ENCODE peak calls at places on chromosomes 12 and 14, in eight cellular contexts. P is fibroblast of the aortic adventitia; K is psoas muscle; Q is astrocyte of the spinal cord; Y is GM06990; E is neural progenitor cell; H is effector memory CD4-positive, alpha-beta T cell; L is AG04450. G is an unnamed sample.
A peak's percentile ranks its signal among the peaks of the same experiment; 100 is the strongest.

GRCh38 chr14:71620401-71620800 is 311.8 kb upstream of the RGS6 start:
- DNase-seq in E (no peak), K (no peak), Q (peak; percentile 35), H (no peak), L (no peak), P (peak; percentile 44), Y (no peak), G (no peak)

GRCh38 chr14:75968461-75968860 is 13.3 kb downstream of the TGFB3 start:
- DNase-seq in Y (no peak), P (peak; percentile 83), L (no peak), K (no peak), E (no peak), Q (no peak), H (no peak), G (no peak)

GRCh38 chr12:111211910-111212757 is 156.8 kb downstream of the PHETA1 start:
- DNase-seq in E (peak; percentile 81), Y (no peak), P (no peak), K (no peak), Q (no peak), H (no peak), L (no peak), G (no peak)

GRCh38 chr12:51884676-51885229 is 3.1 kb upstream of the ANKRD33 start:
- DNase-seq in E (no peak), Q (no peak), K (no peak), Y (no peak), L (no peak), P (no peak), H (no peak), G (no peak)

GRCh38 chr12:69045430-69045829 is 112.5 kb upstream of the CPM start:
- DNase-seq in E (no peak), L (no peak), Y (no peak), P (no peak), Q (no peak), H (no peak), K (no peak), G (no peak)

GRCh38 chr12:22100952-22101748 is 55.1 kb downstream of the CMAS start:
- DNase-seq in P (peak; percentile 86), H (peak; percentile 14), K (no peak), L (peak; percentile 15), E (peak; percentile 63), Y (peak; percentile 13), Q (peak; percentile 70), G (no peak)

GRCh38 chr12:128449146-128449894 is 182.3 kb downstream of the TMEM132C start:
- DNase-seq in H (no peak), K (no peak), P (no peak), E (no peak), L (no peak), Y (no peak), Q (no peak), G (no peak)

GRCh38 chr12:108854453-108855283 is 2.7 kb downstream of the SSH1 start:
- DNase-seq in H (no peak), E (no peak), Q (peak; percentile 98), P (peak; percentile 99), Y (peak; percentile 52), K (peak; percentile 65), L (peak; percentile 93), G (no peak)

GRCh38 chr14:70018713-70019201 is 139.5 kb downstream of the SMOC1 start:
- DNase-seq in H (no peak), L (no peak), K (peak; percentile 41), E (no peak), Q (peak; percentile 83), P (peak; percentile 60), Y (no peak), G (no peak)

GRCh38 chr12:54173066-54173726 is 15.6 kb downstream of the SMUG1 start:
- DNase-seq in E (peak; percentile 80), H (no peak), P (peak; percentile 20), Q (peak; percentile 14), K (peak; percentile 43), Y (peak; percentile 20), L (no peak), G (peak; percentile 69)

GRCh38 chr12:21774358-21775129 is at the start of gene KCNJ8:
- DNase-seq in Q (peak; percentile 64), K (peak; percentile 76), L (peak; percentile 10), E (peak; percentile 81), P (peak; percentile 68), Y (no peak), H (no peak), G (peak; percentile 15)

GRCh38 chr12:128933039-128933438 is 79.8 kb downstream of the GLT1D1 start:
- DNase-seq in K (no peak), Q (no peak), P (no peak), Y (no peak), H (no peak), L (no peak), E (no peak), G (no peak)

GRCh38 chr14:87067061-87067460 is 925.9 kb downstream of the GALC start:
- DNase-seq in Q (no peak), H (no peak), L (no peak), Y (no peak), P (no peak), E (no peak), K (no peak), G (no peak)
- H3K4me3 ChIP-seq in Q (no peak overlapping the region), H (no peak overlapping the region), L (no peak overlapping the region), Y (no peak overlapping the region), P (no peak overlapping the region), E (no peak overlapping the region), K (no peak overlapping the region), G (no peak overlapping the region)

GRCh38 chr12:11166300-11166699 is 4.7 kb upstream of the SMIM10L1 start:
- DNase-seq in L (no peak), E (no peak), P (no peak), Q (no peak), K (no peak), Y (no peak), H (no peak), G (no peak)

GRCh38 chr12:11170810-11171144 is 217 bp upstream of the SMIM10L1 start:
- DNase-seq in H (no peak), Q (no peak), Y (no peak), P (no peak), E (no peak), K (no peak), L (no peak), G (no peak)

GRCh38 chr12:11171145-11171952 is at the start of gene SMIM10L1:
- DNase-seq in L (peak; percentile 88), Q (peak; percentile 97), E (peak; percentile 99), K (peak; percentile 94), P (peak; percentile 95), Y (peak; percentile 92), H (peak; percentile 81), G (peak; percentile 90)

GRCh38 chr12:11174022-11174421 is 3.0 kb downstream of the SMIM10L1 start:
- DNase-seq in K (no peak), Y (no peak), E (no peak), H (no peak), Q (peak; percentile 32), P (peak; percentile 59), L (no peak), G (peak; percentile 72)

DNA sequence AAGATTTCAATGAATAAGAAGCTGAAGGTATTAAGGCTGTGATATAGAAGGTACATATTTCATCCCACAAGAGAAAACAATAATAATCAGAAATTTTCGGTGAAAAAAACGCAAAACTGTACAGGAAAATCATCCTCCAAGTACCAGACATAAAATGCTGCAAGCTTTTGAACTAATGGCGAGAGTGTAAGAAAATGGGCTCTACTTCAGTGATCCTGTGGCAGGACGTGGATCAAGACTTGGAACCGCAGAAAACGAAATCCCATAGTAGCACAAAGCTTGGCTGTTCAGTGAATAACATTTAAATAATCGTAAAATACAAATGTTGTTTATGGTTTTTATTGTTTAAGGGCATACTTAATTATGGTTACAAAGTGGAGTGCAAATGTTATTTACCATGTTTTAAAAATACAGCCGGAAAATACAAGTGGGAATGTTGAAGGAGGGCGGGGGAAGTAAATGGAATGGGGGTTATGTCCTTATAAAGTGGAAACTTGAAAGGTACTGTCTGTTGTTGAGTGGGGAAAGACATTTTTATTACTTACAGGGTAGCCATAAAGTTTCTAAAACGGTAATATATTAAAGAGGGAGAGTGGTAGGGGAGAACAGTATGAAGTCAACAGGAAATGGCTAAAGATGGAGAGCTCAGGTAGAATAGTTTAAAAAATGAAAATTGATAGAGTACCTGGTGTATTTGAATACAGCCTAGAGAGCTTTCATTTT is 1.1 kb downstream of the SMIM10L1 start:
- DNase-seq in L (no peak), P (peak; percentile 42), H (no peak), E (peak; percentile 22), Q (no peak), K (no peak), Y (no peak), G (no peak)
- H3K4me3 ChIP-seq in L (peak overlapping the region; percentile 94), P (peak overlapping the region; percentile 90), H (peak overlapping the region; percentile 46), E (peak overlapping the region; percentile 73), Q (peak overlapping the region; percentile 61), K (peak overlapping the region; percentile 78), Y (peak overlapping the region; percentile 90), G (peak overlapping the region; percentile 88)

GRCh38 chr12:120689397-120690082 is 2.6 kb downstream of the MLEC start:
- DNase-seq in K (no peak), Q (no peak), E (no peak), L (no peak), H (no peak), Y (no peak), P (no peak), G (peak; percentile 25)
- H3K4me3 ChIP-seq in K (peak overlapping the region; percentile 96), Q (peak overlapping the region; percentile 70), E (peak overlapping the region; percentile 91), L (peak overlapping the region; percentile 91), H (no peak overlapping the region), Y (peak overlapping the region; percentile 87), P (peak overlapping the region; percentile 80), G (peak overlapping the region; percentile 50)

GRCh38 chr12:75644472-75645072 is 133.2 kb upstream of the KRR1 start:
- DNase-seq in K (no peak), H (no peak), L (no peak), E (no peak), P (no peak), Q (no peak), Y (peak; percentile 26), G (no peak)

GRCh38 chr12:75636607-75637006 is 125.2 kb upstream of the KRR1 start:
- DNase-seq in H (no peak), Y (no peak), Q (no peak), E (no peak), L (no peak), P (no peak), K (no peak), G (no peak)

GRCh38 chr12:75642226-75642625 is 130.8 kb upstream of the KRR1 start:
- DNase-seq in L (no peak), E (no peak), H (no peak), Y (peak; percentile 17), Q (peak; percentile 36), P (no peak), K (no peak), G (no peak)

GRCh38 chr12:75638792-75639191 is 127.4 kb upstream of the KRR1 start:
- DNase-seq in L (no peak), Q (no peak), K (no peak), P (no peak), E (no peak), H (no peak), Y (no peak), G (no peak)

DNA sequence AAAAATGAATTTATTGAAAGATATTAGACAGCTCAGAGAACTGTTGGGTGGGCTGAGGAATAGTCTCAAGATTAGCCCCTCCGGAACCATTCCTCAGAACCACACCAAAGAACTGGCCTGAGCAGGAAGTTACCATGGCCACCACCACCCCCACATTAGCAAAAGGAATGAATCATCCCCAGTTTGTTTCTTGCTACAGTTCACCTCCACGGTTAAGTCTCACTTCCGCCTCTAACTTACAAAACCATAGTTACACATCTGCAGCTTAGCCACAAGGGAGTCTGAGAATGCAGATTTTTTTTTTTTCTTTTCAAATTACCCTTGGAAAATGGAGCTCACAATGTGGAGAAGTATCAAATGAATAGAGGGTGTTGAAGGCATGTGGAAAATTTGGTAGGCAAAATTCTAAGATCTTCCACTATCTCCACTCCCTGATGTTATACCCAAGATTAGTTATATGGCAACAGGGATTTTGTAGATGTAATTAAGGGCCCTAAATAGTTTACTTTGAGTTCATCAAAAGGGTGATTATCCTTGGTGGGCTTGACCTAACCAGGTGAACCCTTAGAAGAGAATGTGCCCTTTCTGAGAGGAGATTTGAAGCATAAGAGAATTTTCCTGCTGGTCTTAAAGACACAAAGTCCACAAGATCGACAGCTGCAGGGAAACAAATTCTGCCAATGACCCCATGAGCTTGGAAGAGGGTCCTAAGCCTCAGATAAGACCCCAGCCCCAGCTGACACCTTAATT is 129.8 kb upstream of the KRR1 start:
- DNase-seq in E (no peak), P (peak; percentile 65), L (peak; percentile 68), Q (peak; percentile 95), Y (peak; percentile 57), K (no peak), H (no peak), G (no peak)
- H3K4me3 ChIP-seq in E (no peak overlapping the region), P (no peak overlapping the region), L (no peak overlapping the region), Q (no peak overlapping the region), Y (no peak overlapping the region), K (no peak overlapping the region), H (no peak overlapping the region), G (no peak overlapping the region)

G was measured in HAP-1.